ENCODE peak calls at places on chromosomes 11 and 22, in eight cellular contexts. F, U, V, E, Q, J, I and X are unnamed samples.

GRCh38 chr11:86861810-86862209 is 61.5 kb downstream of the PRSS23 start:
- DNase-seq in F (peak; percentile 11), U (no peak), V (no peak), E (no peak), Q (no peak), J (no peak), I (no peak), X (no peak)

GRCh38 chr11:73265278-73265810 is 6.8 kb upstream of the P2RY6 start:
- DNase-seq in F (no peak), U (no peak), V (no peak), E (no peak), Q (no peak), J (peak; percentile 2), I (no peak), X (peak; percentile 18)

GRCh38 chr11:33347490-33348125 is 90.4 kb downstream of the HIPK3 start:
- DNase-seq in F (no peak), U (no peak), V (no peak), E (no peak), Q (no peak), J (no peak), I (no peak), X (no peak)

GRCh38 chr11:10294289-10294953 is 402 bp upstream of the SBF2 start:
- DNase-seq in F (peak; percentile 62), U (peak; percentile 67), V (peak; percentile 63), E (no peak), Q (no peak), J (no peak), I (peak; percentile 67), X (peak; percentile 75)

GRCh38 chr11:94193288-94193687 is 64.6 kb downstream of the PANX1 start:
- DNase-seq in F (peak; percentile 49), U (no peak), V (peak; percentile 10), E (no peak), Q (no peak), J (no peak), I (no peak), X (peak; percentile 79)

GRCh38 chr11:101428918-101429317 is 154.9 kb downstream of the TRPC6 start:
- DNase-seq in F (peak; percentile 46), U (no peak), V (no peak), E (no peak), Q (no peak), J (no peak), I (no peak), X (no peak)

GRCh38 chr11:74443071-74443864 is 24.1 kb downstream of the KCNE3 start:
- DNase-seq in F (peak; percentile 74), U (peak; percentile 37), V (peak; percentile 70), E (no peak), Q (no peak), J (peak; percentile 68), I (peak; percentile 61), X (no peak)

GRCh38 chr11:76610871-76611475 is 59.6 kb downstream of the LRRC32 start:
- DNase-seq in F (no peak), U (no peak), V (no peak), E (no peak), Q (no peak), J (no peak), I (no peak), X (no peak)

GRCh38 chr22:39920134-39920743 is 19.4 kb downstream of the GRAP2 start:
- DNase-seq in F (no peak), U (no peak), V (no peak), E (no peak), Q (no peak), J (no peak), I (no peak), X (no peak)
- TF ChIP-seq POLR2A in F (no peak), U (no peak), V (no peak), E (no peak), Q (no peak), J (no peak), I (no peak), X (no peak)

DNA sequence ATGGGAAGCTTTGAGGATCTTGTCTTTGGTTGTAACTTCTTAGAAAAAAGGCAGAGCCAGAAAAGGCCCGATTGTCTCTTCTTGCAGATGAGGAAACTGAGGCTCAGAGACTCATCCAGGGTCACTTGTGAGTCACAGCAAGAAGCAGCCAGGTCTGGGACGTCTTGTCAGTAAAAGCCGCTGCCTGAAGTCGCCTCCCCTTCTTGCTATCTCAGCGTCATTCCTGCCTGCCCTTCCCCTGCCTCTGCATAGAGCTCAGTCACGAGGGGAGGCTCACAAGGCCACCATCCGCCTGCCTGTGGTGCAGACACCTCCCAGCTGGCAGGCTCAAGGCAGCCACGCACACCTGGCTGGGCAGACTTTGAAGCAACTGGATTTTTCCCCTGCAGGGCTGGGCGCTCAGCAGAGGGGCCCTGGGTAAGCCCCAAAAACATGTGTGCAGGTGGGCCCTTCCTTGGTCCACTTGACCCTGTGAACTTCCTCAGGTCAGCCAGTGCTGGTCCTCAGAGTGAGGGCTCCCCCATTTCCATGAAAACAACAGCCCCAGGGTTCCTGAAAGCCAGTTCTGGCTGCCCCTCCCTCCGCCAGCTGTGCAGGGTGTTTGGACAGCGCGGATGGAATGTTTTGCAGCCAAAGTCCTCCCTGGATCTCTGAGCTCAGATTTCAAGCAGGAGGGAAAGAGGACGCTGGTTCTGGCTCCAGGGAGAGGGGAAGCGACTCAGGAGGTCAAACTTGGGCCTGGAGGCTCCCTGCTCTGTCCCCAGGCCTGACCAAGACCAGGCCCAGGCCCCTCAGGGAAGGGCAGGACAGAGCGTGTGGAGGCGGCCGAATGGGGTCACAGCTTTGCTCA is 6.0 kb upstream of the RAB3IL1 start:
- DNase-seq in F (no peak), U (peak; percentile 86), V (no peak), E (peak; percentile 79), Q (no peak), J (peak; percentile 64), I (peak; percentile 75), X (peak; percentile 87)
- TF ChIP-seq POLR2A in F (no peak), U (no peak), V (no peak), E (no peak), Q (no peak), J (no peak), I (no peak), X (no peak)

GRCh38 chr11:18322818-18323570 is 627 bp downstream of the GTF2H1 start:
- DNase-seq in F (peak; percentile 12), U (no peak), V (no peak), E (no peak), Q (no peak), J (no peak), I (no peak), X (no peak)

GRCh38 chr11:18321622-18321990 is 334 bp downstream of the HPS5 start:
- DNase-seq in F (no peak), U (no peak), V (no peak), E (no peak), Q (no peak), J (no peak), I (no peak), X (no peak)

GRCh38 chr11:18319914-18320313 is 2.0 kb downstream of the HPS5 start:
- DNase-seq in F (no peak), U (no peak), V (no peak), E (no peak), Q (no peak), J (no peak), I (no peak), X (no peak)

GRCh38 chr11:18324381-18324780 is 2.0 kb downstream of the GTF2H1 start:
- DNase-seq in F (no peak), U (no peak), V (no peak), E (no peak), Q (no peak), J (no peak), I (no peak), X (no peak)

GRCh38 chr11:18321991-18322711 is at the start of the genes GTF2H1 and HPS5:
- DNase-seq in F (peak; percentile 99), U (peak; percentile 97), V (peak; percentile 98), E (peak; percentile 89), Q (peak; percentile 85), J (peak; percentile 96), I (peak; percentile 97), X (peak; percentile 98)
- TF ChIP-seq POLR2A in F (peak; percentile 98), U (peak; percentile 65), V (peak; percentile 98), E (peak; percentile 85), Q (no peak), J (no peak), I (peak; percentile 99), X (peak; percentile 97)

GRCh38 chr22:38706101-38706884 is 549 bp downstream of the GTPBP1 start:
- DNase-seq in F (no peak), U (peak; percentile 41), V (peak; percentile 50), E (no peak), Q (peak; percentile 16), J (peak; percentile 60), I (peak; percentile 77), X (peak; percentile 72)
- TF ChIP-seq POLR2A in F (no peak), U (no peak), V (no peak), E (no peak), Q (no peak), J (no peak), I (no peak), X (no peak)

GRCh38 chr11:27362749-27363575 is at the start of gene CCDC34:
- DNase-seq in F (peak; percentile 93), U (peak; percentile 85), V (peak; percentile 90), E (peak; percentile 79), Q (peak; percentile 50), J (peak; percentile 92), I (peak; percentile 95), X (peak; percentile 92)
- TF ChIP-seq POLR2A in F (peak; percentile 24), U (no peak), V (peak; percentile 77), E (no peak), Q (no peak), J (no peak), I (no peak), X (peak; percentile 38)

DNA sequence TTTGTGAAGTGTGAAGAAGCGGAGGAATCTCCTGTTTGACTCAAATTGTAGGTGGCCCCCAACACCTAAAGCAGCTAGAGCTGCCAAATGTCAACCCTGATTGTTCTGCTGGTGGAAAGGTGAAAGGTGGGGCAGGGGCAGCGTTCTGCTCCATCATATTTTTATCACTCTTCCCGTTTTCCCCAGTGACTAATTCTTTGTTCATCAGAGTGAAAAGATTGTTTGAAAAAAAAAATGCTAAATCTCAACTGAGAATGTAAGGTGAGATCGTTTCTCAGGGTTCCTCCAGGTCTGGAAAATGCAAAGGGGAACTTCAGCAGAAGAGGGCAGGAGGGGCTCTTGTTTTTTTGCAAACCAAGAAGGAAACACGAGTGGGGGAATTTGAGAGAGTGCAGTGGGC is 137.7 kb downstream of the MN1 start:
- DNase-seq in F (no peak), U (no peak), V (peak; percentile 86), E (no peak), Q (no peak), J (no peak), I (no peak), X (no peak)
- TF ChIP-seq POLR2A in F (no peak), U (no peak), V (no peak), E (no peak), Q (no peak), J (no peak), I (no peak), X (no peak)

GRCh38 chr11:765802-766091 is 11.5 kb downstream of the GATD1 start:
- DNase-seq in F (no peak), U (no peak), V (no peak), E (no peak), Q (no peak), J (no peak), I (no peak), X (no peak)

GRCh38 chr11:765025-765801 is 12.1 kb downstream of the GATD1 start:
- DNase-seq in F (peak; percentile 82), U (no peak), V (peak; percentile 53), E (no peak), Q (no peak), J (peak; percentile 63), I (no peak), X (peak; percentile 77)

GRCh38 chr11:766106-766940 is 11.0 kb downstream of the GATD1 start:
- DNase-seq in F (peak; percentile 51), U (no peak), V (no peak), E (no peak), Q (no peak), J (no peak), I (no peak), X (no peak)

GRCh38 chr11:766941-767210 is 10.4 kb downstream of the GATD1 start:
- DNase-seq in F (no peak), U (no peak), V (no peak), E (no peak), Q (no peak), J (no peak), I (no peak), X (no peak)

GRCh38 chr11:767238-767637 is 10.0 kb downstream of the GATD1 start:
- DNase-seq in F (no peak), U (no peak), V (no peak), E (no peak), Q (no peak), J (no peak), I (no peak), X (no peak)
- TF ChIP-seq POLR2A in F (no peak), U (no peak), V (no peak), E (no peak), Q (no peak), J (no peak), I (no peak), X (no peak)